ENCODE peak calls at places on chromosome 10, in seven cellular contexts. D is GM12864, H is sigmoid colon, E is right lobe of liver, B is GM12865, O is brain microvascular endothelial cell, Z is HCT116. C is an unnamed sample.

GRCh38 chr10:101041252-101041761 is 10.3 kb downstream of the SFXN3 start:
- DNase-seq in D (no peak), H (peak; percentile 93), E (peak; percentile 80), B (peak; percentile 89), O (peak; percentile 79), Z (peak; percentile 85), C (peak; percentile 90)

GRCh38 chr10:103792547-103792946 is 62.8 kb downstream of the SH3PXD2A start:
- DNase-seq in D (no peak), H (no peak), E (no peak), B (no peak), O (no peak), Z (no peak), C (no peak)

GRCh38 chr10:79179404-79180309 is 110.9 kb downstream of the ZMIZ1 start:
- DNase-seq in D (no peak), H (no peak), E (no peak), B (no peak), O (no peak), Z (no peak), C (peak; percentile 27)

GRCh38 chr10:34861293-34862004 is 46.4 kb upstream of the PARD3 start:
- DNase-seq in D (no peak), H (peak; percentile 64), E (no peak), B (no peak), O (no peak), Z (no peak), C (peak; percentile 6)

GRCh38 chr10:71878327-71879034 is 27.4 kb upstream of the PSAP start:
- DNase-seq in D (no peak), H (no peak), E (no peak), B (peak; percentile 36), O (no peak), Z (no peak), C (no peak)

GRCh38 chr10:126097558-126098215 is 201.3 kb downstream of the FANK1 start:
- DNase-seq in D (no peak), H (no peak), E (no peak), B (no peak), O (no peak), Z (no peak), C (no peak)

GRCh38 chr10:118504044-118504944 is 91.2 kb downstream of the PRLHR start:
- DNase-seq in D (no peak), H (no peak), E (no peak), B (no peak), O (peak; percentile 27), Z (peak; percentile 78), C (peak; percentile 34)

GRCh38 chr10:72638586-72639440 is 12.9 kb upstream of the MICU1 start:
- DNase-seq in D (no peak), H (no peak), E (no peak), B (no peak), O (no peak), Z (no peak), C (no peak)

GRCh38 chr10:118907051-118907450 is 122.5 kb upstream of the NANOS1 start:
- DNase-seq in D (no peak), H (no peak), E (no peak), B (no peak), O (no peak), Z (no peak), C (no peak)

GRCh38 chr10:21304608-21305007 is 220.9 kb downstream of the SKIDA1 start:
- DNase-seq in D (no peak), H (no peak), E (no peak), B (no peak), O (no peak), Z (no peak), C (no peak)

GRCh38 chr10:98295907-98296306 is 27.9 kb upstream of the LOXL4 start:
- DNase-seq in D (no peak), H (no peak), E (no peak), B (no peak), O (no peak), Z (no peak), C (peak; percentile 35)

GRCh38 chr10:128130051-128130450 is 3.8 kb upstream of the MKI67 start:
- DNase-seq in D (no peak), H (no peak), E (no peak), B (no peak), O (no peak), Z (peak; percentile 23), C (no peak)

GRCh38 chr10:110426294-110427153 is 71.2 kb upstream of the DUSP5 start:
- DNase-seq in D (no peak), H (no peak), E (no peak), B (peak; percentile 64), O (peak; percentile 93), Z (no peak), C (peak; percentile 97)

GRCh38 chr10:99920486-99920885 is 89.3 kb downstream of the DNMBP start:
- DNase-seq in D (no peak), H (no peak), E (no peak), B (no peak), O (no peak), Z (no peak), C (no peak)

GRCh38 chr10:5662708-5663579 is 3.5 kb downstream of the ASB13 start:
- DNase-seq in D (no peak), H (no peak), E (no peak), B (no peak), O (no peak), Z (no peak), C (no peak)

GRCh38 chr10:128045833-128046120 is 80.4 kb downstream of the MKI67 start:
- DNase-seq in D (no peak), H (no peak), E (no peak), B (no peak), O (no peak), Z (no peak), C (no peak)

DNA sequence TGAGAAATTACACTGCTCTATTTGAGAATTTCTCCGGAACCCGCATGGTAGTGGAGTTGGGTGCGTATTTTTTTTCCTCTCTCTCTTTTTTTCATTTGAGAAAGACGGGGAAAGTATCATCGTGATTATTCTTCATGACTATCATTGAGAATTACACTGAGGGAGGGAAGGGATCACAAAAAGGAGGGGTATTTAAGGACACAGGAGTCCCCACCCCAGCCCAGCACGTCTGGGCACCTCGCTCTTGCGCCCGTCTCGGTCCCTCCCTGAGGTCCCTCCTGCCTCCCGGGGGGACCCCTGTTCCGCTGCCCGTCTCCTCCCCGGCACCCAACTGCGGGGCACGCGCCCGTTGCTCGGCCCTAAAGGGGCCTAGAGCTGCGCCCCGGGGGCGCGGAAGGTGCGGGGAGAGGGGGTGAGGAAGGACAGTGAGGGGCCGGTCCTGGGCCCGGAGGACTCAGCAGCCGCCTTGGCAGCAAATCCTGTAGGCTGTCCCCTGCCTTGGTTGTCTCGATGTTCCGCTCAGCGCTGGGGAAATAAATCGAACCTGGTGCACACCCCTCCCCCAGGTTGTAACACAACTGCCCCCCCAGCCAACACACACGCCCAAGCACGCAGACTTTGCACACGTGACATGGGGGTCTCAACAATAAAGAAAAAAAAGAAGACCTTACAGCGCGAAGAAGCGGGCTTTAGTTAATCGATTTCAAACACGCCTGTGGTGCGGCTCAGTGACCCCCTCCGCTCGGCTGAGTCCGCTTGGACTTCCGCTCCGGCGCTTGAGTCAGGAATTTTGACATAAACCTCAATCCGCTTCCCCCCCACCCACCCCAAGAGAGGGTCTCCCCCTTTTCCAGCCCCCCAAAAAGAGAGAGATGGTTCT is 18.6 kb upstream of the GATA3 start:
- DNase-seq in D (no peak), H (no peak), E (no peak), B (no peak), O (no peak), Z (no peak), C (no peak)
- H3K4me3 ChIP-seq in D (no peak overlapping the region), H (no peak overlapping the region), E (no peak overlapping the region), B (no peak overlapping the region), O (no peak overlapping the region), Z (no peak overlapping the region), C (no peak overlapping the region)

GRCh38 chr10:48309711-48310226 is 3.3 kb downstream of the MAPK8 start:
- DNase-seq in D (no peak), H (no peak), E (no peak), B (peak; percentile 54), O (no peak), Z (peak; percentile 67), C (peak; percentile 69)
- TF ChIP-seq CTCF in D (peak; percentile 39), H (no peak), E (peak; percentile 28), B (peak; percentile 23), O (no peak), Z (no peak), C (no peak)

GRCh38 chr10:13270877-13271551 is 28.9 kb downstream of the PHYH start:
- DNase-seq in D (no peak), H (no peak), E (no peak), B (no peak), O (peak; percentile 23), Z (peak; percentile 19), C (peak; percentile 7)

GRCh38 chr10:13272164-13272571 is 27.7 kb downstream of the PHYH start:
- DNase-seq in D (peak; percentile 12), H (peak; percentile 71), E (peak; percentile 89), B (peak; percentile 43), O (no peak), Z (no peak), C (peak; percentile 13)

GRCh38 chr10:13268310-13268709 is 31.6 kb downstream of the PHYH start:
- DNase-seq in D (no peak), H (no peak), E (no peak), B (no peak), O (no peak), Z (no peak), C (no peak)

GRCh38 chr10:13268841-13269240 is 31.0 kb downstream of the PHYH start:
- DNase-seq in D (no peak), H (no peak), E (no peak), B (no peak), O (no peak), Z (no peak), C (no peak)

GRCh38 chr10:13271552-13272163 is 28.2 kb downstream of the PHYH start:
- DNase-seq in D (peak; percentile 26), H (no peak), E (peak; percentile 90), B (peak; percentile 80), O (peak; percentile 10), Z (peak; percentile 32), C (no peak)
- H3K4me3 ChIP-seq in D (peak overlapping the region; percentile 9), H (no peak overlapping the region), E (peak overlapping the region; percentile 42), B (no peak overlapping the region), O (no peak overlapping the region), Z (no peak overlapping the region), C (no peak overlapping the region)

GRCh38 chr10:18571076-18571475 is 80.3 kb downstream of the NSUN6 start:
- DNase-seq in D (no peak), H (no peak), E (no peak), B (no peak), O (no peak), Z (no peak), C (no peak)
- TF ChIP-seq CTCF in D (no peak), H (no peak), E (no peak), B (no peak), O (no peak), Z (no peak), C (no peak)